ENCODE peak calls at places on chromosome X, in five cellular contexts. M is left ventricle myocardium inferior; E is PC-9; U is CD4-positive, CD25-positive, alpha-beta regulatory T cell; R is SJSA1. X is an unnamed sample. For H3K27me3 and H3K4me1, the result is how much of the 10 kb centered on the place peaks cover.

GRCh38 chrX:118025193-118025592 is 91.4 kb downstream of the KLHL13 start:
- DNase-seq in M (no peak), E (no peak), U (no peak), R (peak), X (no peak)

GRCh38 chrX:25226151-25226550 is 210.4 kb upstream of the ARX start:
- DNase-seq in M (no peak), E (no peak), U (no peak), R (no peak), X (no peak)

GRCh38 chrX:144791298-144791697 is 456.0 kb upstream of the SPANXN1 start:
- DNase-seq in M (no peak), E (peak), U (no peak), R (no peak), X (no peak)

GRCh38 chrX:28126886-28127285 is 145.6 kb upstream of the DCAF8L1 start:
- DNase-seq in M (no peak), E (no peak), U (no peak), R (no peak), X (no peak)

GRCh38 chrX:150548684-150549083 is 19.7 kb upstream of the MTM1 start:
- DNase-seq in M (no peak), E (peak), U (no peak), R (peak), X (no peak)

GRCh38 chrX:39966186-39966585 is 131.6 kb downstream of the BCOR start:
- DNase-seq in M (no peak), E (no peak), U (no peak), R (no peak), X (no peak)

GRCh38 chrX:72714471-72714916 is 388 bp upstream of the PHKA1 start:
- DNase-seq in M (peak), E (peak), U (no peak), R (no peak), X (peak)

GRCh38 chrX:131812847-131813825 is 210.0 kb upstream of the STK26 start:
- DNase-seq in M (no peak), E (peak), U (peak), R (no peak), X (peak)

GRCh38 chrX:120308959-120309872 is 2.0 kb downstream of the TMEM255A start:
- DNase-seq in M (peak), E (peak), U (peak), R (no peak), X (peak)

GRCh38 chrX:56232221-56233082 is at the start of gene KLF8:
- DNase-seq in M (peak), E (peak), U (peak), R (no peak), X (no peak)

GRCh38 chrX:129654652-129655546 is at the start of gene APLN:
- DNase-seq in M (peak), E (peak), U (no peak), R (peak), X (peak)

GRCh38 chrX:38661561-38661960 is 100.2 kb downstream of the TSPAN7 start:
- DNase-seq in M (no peak), E (no peak), U (no peak), R (no peak), X (no peak)

GRCh38 chrX:129823115-129823514 is 20.6 kb downstream of the ZDHHC9 start:
- DNase-seq in M (no peak), E (peak), U (peak), R (peak), X (no peak)

GRCh38 chrX:154317391-154318000 is 21.9 kb downstream of the TKTL1 start:
- DNase-seq in M (no peak), E (no peak), U (no peak), R (no peak), X (no peak)

GRCh38 chrX:141439651-141440050 is 144.9 kb downstream of the SPANXA1 start:
- DNase-seq in M (no peak), E (no peak), U (no peak), R (no peak), X (no peak)

GRCh38 chrX:91108761-91109160 is 325.9 kb upstream of the PABPC5 start:
- DNase-seq in M (no peak), E (no peak), U (no peak), R (no peak), X (no peak)

GRCh38 chrX:15410430-15410829 is 26.2 kb upstream of the VEGFD start:
- DNase-seq in M (no peak), E (no peak), U (no peak), R (no peak), X (no peak)

GRCh38 chrX:114959729-114960128 is 57.7 kb downstream of the IL13RA2 start:
- DNase-seq in M (no peak), E (no peak), U (no peak), R (no peak), X (no peak)

GRCh38 chrX:152635941-152636340 is 1.8 kb upstream of the GABRQ start:
- DNase-seq in M (no peak), E (peak), U (no peak), R (no peak), X (no peak)

GRCh38 chrX:47145408-47146120 is 543 bp downstream of the RBM10 start:
- DNase-seq in M (no peak), E (no peak), U (peak), R (no peak), X (no peak)

DNA sequence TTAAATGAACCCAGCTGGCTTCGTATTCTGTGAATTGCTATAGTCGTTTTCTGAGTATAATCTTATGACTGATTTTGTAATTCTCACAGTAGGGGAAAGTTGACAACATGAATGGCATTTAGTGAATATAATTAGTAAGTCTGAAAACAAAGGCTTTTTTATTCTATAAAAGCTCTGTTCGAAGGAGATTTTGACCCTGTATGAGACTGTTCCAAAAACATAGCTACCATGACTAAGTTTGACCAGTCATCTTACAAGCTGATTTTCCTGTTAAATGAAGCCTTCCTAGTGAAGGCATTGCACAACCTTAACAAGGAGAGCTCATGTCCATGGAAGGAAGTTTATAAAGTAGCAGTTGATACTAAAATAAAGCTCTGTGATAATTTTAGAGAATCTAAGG is 242.3 kb downstream of the RPA4 start:
- DNase-seq in M (no peak), E (no peak), U (no peak), R (no peak), X (no peak)
- H3K27me3 ChIP-seq in M (under half), E (under half), U (under half), R (under half), X (under half)

DNA sequence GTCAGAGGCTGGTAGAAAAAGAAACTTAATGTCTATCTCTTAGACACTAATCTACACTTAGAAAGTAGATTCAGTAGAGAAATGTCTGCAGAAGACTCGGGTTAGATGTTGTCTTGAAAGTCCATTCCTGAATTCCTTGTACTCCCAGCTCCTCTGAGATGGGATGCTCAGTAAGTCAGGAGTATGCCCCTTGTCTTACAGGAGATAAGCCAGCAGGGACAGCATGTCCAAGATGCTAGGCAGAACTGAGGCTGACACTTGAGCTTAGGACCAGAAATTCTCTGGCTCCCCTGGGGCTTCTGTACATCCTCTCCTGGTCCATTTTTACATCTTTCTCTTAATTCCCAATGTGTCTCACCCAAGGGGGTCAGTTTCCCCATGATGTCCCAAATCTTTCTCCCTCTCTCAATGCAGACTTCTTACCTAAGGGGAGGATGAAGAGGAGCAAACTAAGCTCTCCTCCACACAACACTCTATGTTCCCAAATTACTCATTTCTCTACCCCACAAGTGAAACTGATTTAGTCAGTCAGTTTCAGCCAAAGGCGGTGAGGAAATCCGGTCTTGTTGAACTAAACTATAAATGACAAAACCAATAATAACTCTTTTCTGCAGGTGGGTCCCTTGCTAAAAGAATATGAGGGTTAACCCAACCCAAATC is 558.2 kb upstream of the DIPK2B start:
- DNase-seq in M (no peak), E (no peak), U (peak), R (no peak), X (no peak)
- H3K4me1 ChIP-seq in M (under half), E (under half), U (half or more), R (half or more), X (under half)

GRCh38 chrX:138669693-138670092 is 41.8 kb downstream of the FGF13 start:
- DNase-seq in M (no peak), E (no peak), U (no peak), R (no peak), X (no peak)
- H3K27me3 ChIP-seq in M (under half), E (under half), U (under half), R (under half), X (under half)

DNA sequence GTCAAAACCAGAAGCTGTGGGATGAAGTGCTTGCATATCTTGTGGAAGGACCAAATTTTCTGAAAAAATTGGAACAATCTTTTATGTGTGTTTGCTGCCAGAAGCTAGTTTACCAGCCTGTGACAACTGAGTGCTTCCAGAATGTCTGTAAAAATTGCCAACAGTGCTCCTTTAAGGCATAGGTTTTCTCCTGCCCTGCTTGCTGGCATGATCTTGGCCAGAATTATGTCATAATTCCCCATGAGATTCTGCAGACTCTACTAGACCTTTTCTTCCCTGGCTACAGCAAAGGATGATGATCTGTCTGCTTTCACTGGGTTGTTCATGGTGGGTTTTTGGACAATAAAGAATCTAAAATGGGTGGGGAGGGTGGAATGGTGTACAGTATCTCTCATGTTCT is 196.3 kb upstream of the ZCCHC13 start:
- DNase-seq in M (no peak), E (no peak), U (no peak), R (no peak), X (no peak)
- H3K4me1 ChIP-seq in M (under half), E (under half), U (under half), R (under half), X (under half)

GRCh38 chrX:54470054-54470760 is 25.8 kb downstream of the FGD1 start:
- DNase-seq in M (no peak), E (no peak), U (no peak), R (no peak), X (no peak)

GRCh38 chrX:54479471-54480122 is 16.4 kb downstream of the FGD1 start:
- DNase-seq in M (no peak), E (no peak), U (no peak), R (no peak), X (no peak)

DNA sequence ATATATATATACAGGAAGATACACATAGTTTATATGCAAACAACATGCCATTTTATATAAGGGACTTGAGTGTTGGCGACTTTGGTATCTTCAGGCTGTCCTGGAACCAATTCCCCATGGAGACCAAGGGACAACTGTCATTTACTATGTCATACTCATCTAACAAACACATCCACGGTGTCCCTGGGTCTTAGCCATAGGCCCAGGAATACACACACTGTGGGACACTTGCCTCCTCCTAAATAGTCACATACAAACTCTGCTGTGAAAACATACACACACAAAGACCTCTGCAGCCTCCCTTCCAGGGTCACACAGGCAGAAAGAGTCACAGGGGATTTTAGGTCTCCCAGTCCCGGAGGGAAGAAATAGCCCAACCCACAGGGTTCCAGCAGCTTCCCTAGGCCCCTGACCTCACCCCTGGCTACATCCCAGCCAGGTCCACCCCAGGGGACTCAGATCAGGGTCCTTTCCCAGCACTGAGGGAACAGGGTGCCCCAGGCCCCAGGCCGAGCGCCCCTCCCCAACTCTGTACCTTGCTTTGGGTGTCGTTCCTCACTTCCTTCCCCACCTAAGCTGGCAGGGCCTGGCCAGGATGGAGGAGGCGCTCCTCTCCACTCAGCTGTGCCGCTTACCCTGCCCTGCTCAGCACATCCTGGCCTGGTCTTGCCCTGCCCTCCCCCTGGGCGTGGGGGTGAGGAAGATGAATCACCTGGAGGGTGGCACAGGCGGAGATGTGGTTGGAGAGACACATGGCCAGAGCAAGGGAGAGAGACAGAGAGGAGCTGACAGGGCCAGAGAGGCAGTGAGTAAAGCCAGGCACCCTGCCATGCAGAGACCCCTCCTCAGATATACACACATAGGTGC is 21.8 kb downstream of the FGD1 start:
- DNase-seq in M (no peak), E (peak), U (no peak), R (no peak), X (no peak)
- H3K27me3 ChIP-seq in M (under half), E (under half), U (under half), R (under half), X (under half)

DNA sequence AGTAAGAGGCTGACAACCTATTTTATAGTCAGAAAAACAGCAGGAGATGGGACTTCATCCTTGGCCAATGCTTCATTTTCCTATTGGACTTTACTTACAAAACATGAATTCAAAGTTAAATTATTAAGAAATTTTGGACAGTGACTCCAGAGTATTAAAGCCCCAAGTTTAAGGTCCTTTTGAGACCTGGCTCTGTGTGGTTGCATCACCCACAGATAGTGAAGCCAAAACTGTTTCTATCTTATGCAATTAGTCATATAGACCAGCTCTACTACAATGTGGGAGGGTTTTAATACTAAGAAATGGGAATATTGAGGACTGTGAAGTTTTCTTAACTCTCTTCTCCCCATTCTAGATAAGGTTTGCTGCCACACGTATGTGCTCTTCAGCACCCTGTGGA is 196.7 kb upstream of the AR start:
- DNase-seq in M (no peak), E (no peak), U (no peak), R (no peak), X (no peak)
- H3K4me1 ChIP-seq in M (under half), E (under half), U (under half), R (under half), X (under half)

DNA sequence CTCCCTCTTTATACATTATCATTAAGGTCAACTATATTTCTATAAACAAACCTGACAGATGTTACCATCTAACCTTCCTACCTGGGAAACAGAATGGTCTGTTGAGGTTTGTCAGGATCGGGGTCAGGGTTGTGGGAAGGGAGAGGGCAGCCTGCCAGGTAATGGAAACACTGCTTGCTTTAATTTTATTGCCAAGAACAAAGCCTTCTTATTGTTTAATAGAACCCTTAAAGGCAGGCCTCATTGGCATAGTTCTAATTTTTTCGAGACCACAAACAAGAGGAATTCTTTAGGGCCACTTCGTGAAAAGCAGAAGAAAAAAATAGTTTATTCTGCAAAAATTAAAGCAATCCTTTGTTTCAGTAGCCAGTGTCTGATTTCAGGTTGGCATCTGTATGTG is 113.2 kb downstream of the MID1 start:
- DNase-seq in M (no peak), E (no peak), U (no peak), R (peak), X (no peak)
- H3K27me3 ChIP-seq in M (under half), E (under half), U (under half), R (under half), X (under half)

GRCh38 chrX:42946544-42947223 is 168.7 kb upstream of the PPP1R2C start:
- DNase-seq in M (no peak), E (no peak), U (no peak), R (no peak), X (no peak)

GRCh38 chrX:42943051-42943450 is 165.1 kb upstream of the PPP1R2C start:
- DNase-seq in M (no peak), E (no peak), U (no peak), R (no peak), X (no peak)

GRCh38 chrX:42941671-42942070 is 163.7 kb upstream of the PPP1R2C start:
- DNase-seq in M (no peak), E (no peak), U (no peak), R (no peak), X (no peak)

GRCh38 chrX:42948723-42949122 is 170.8 kb upstream of the PPP1R2C start:
- DNase-seq in M (no peak), E (no peak), U (peak), R (no peak), X (no peak)

GRCh38 chrX:42944381-42944998 is 166.5 kb upstream of the PPP1R2C start:
- DNase-seq in M (no peak), E (no peak), U (no peak), R (no peak), X (no peak)
- H3K4me1 ChIP-seq in M (under half), E (under half), U (half or more), R (under half), X (under half)

X was measured in ascending aorta.